ENCODE peak calls at places on chromosomes 4 and X, in six cellular contexts. Z, W, D, J, X and E are unnamed samples.
A peak's percentile ranks its signal among the peaks of the same experiment; 100 is the strongest.

GRCh38 chrX:41933546-41933945 is 10.2 kb upstream of the CASK start:
- DNase-seq in Z (no peak), X (no peak), W (no peak), J (peak; percentile 71), D (no peak), E (no peak)

GRCh38 chrX:125710403-125711062 is 390.9 kb downstream of the TEX13C start:
- DNase-seq in Z (no peak), W (no peak), D (no peak), J (no peak), X (peak; percentile 25), E (no peak)

GRCh38 chrX:1322393-1322792 is 14.2 kb upstream of the IL3RA start:
- DNase-seq in J (no peak), X (no peak), W (peak; percentile 6), D (no peak), Z (no peak), E (no peak)

GRCh38 chrX:46626566-46626965 is 53.0 kb downstream of the CHST7 start:
- DNase-seq in D (no peak), Z (no peak), X (no peak), W (no peak), J (peak; percentile 75), E (no peak)

GRCh38 chr4:101621120-101621519 is 169.4 kb upstream of the BANK1 start:
- DNase-seq in W (peak; percentile 14), D (no peak), J (no peak), Z (peak; percentile 65), X (no peak), E (no peak)

GRCh38 chr4:148955926-148956325 is 513.7 kb upstream of the NR3C2 start:
- DNase-seq in X (no peak), Z (no peak), D (no peak), W (no peak), J (no peak), E (no peak)

GRCh38 chrX:67503453-67503852 is 40.4 kb upstream of the AR start:
- DNase-seq in Z (no peak), J (no peak), X (no peak), D (no peak), W (no peak), E (no peak)

GRCh38 chrX:15277594-15277993 is 7.7 kb upstream of the ASB9 start:
- DNase-seq in J (no peak), D (no peak), W (no peak), X (no peak), Z (peak; percentile 0), E (no peak)

GRCh38 chr4:170423137-170423536 is 333.4 kb upstream of the AADAT start:
- DNase-seq in Z (peak; percentile 93), J (no peak), X (no peak), D (no peak), W (no peak), E (no peak)

GRCh38 chrX:97267376-97267775 is 383.7 kb downstream of the RPA4 start:
- DNase-seq in J (no peak), Z (peak; percentile 19), D (no peak), X (no peak), W (peak; percentile 3), E (no peak)

GRCh38 chr4:15891312-15891711 is 47.2 kb downstream of the FGFBP1 start:
- DNase-seq in W (no peak), D (no peak), J (no peak), Z (no peak), X (no peak), E (no peak)

GRCh38 chr4:181541396-181541795 is 701.8 kb upstream of the TENM3 start:
- DNase-seq in X (no peak), Z (peak; percentile 90), D (no peak), W (no peak), J (no peak), E (no peak)

GRCh38 chr4:56787380-56787779 is 34.1 kb downstream of the SPINK2 start:
- DNase-seq in Z (no peak), D (no peak), J (no peak), X (no peak), W (no peak), E (no peak)

GRCh38 chrX:29535212-29536162 is 679.9 kb upstream of the MAGEB2 start:
- DNase-seq in J (no peak), Z (peak; percentile 61), X (no peak), W (no peak), D (no peak), E (no peak)

GRCh38 chr4:8318509-8318908 is 49.0 kb downstream of the HTRA3 start:
- DNase-seq in Z (no peak), W (no peak), X (no peak), J (no peak), D (no peak), E (no peak)

GRCh38 chrX:42128020-42128419 is 204.7 kb upstream of the CASK start:
- DNase-seq in Z (no peak), W (no peak), X (no peak), J (peak; percentile 77), D (no peak), E (no peak)

GRCh38 chrX:68938244-68939004 is 109.6 kb downstream of the EFNB1 start:
- DNase-seq in W (no peak), D (no peak), J (no peak), Z (peak; percentile 77), X (no peak), E (no peak)

GRCh38 chr4:40190465-40190864 is 6.4 kb upstream of the RHOH start:
- DNase-seq in X (no peak), D (no peak), J (no peak), W (no peak), Z (no peak), E (no peak)

GRCh38 chr4:4217123-4217522 is 9.6 kb downstream of the OTOP1 start:
- DNase-seq in X (no peak), W (peak; percentile 17), J (no peak), Z (no peak), D (no peak), E (no peak)

GRCh38 chrX:137988470-137988869 is 422.5 kb downstream of the ZIC3 start:
- DNase-seq in J (no peak), Z (no peak), W (no peak), D (no peak), X (no peak), E (no peak)

GRCh38 chrX:28550331-28550872 is 36.8 kb upstream of the IL1RAPL1 start:
- DNase-seq in D (no peak), J (no peak), Z (no peak), W (no peak), X (no peak), E (no peak)